ENCODE peak calls at places on chromosomes 16 and 17, in five cellular contexts. O, M, P, Z and Y are unnamed samples.

GRCh38 chr17:81710514-81711308 is 1.4 kb upstream of the SLC25A10 start:
- DNase-seq in Z (no peak), M (peak; percentile 88), O (no peak), P (no peak), Y (no peak)

GRCh38 chr17:64920419-64921172 is 1.3 kb upstream of the LRRC37A3 start:
- DNase-seq in Z (peak; percentile 24), M (no peak), O (no peak), P (no peak), Y (no peak)

GRCh38 chr16:73753931-73754330 is 542.7 kb upstream of the PSMD7 start:
- DNase-seq in O (no peak), P (no peak), M (no peak), Z (no peak), Y (no peak)

GRCh38 chr16:88303890-88304819 is 78.6 kb upstream of the ZNF469 start:
- DNase-seq in M (no peak), O (no peak), Z (no peak), P (peak; percentile 92), Y (peak; percentile 94)

GRCh38 chr17:74558882-74559519 is 8.3 kb downstream of the CD300H start:
- DNase-seq in P (no peak), Z (no peak), M (no peak), O (no peak), Y (no peak)

GRCh38 chr16:82675300-82675699 is 48.5 kb downstream of the CDH13 start:
- DNase-seq in M (no peak), Z (no peak), P (peak; percentile 81), O (no peak), Y (no peak)

GRCh38 chr17:76893623-76894358 is 25.6 kb downstream of the MGAT5B start:
- DNase-seq in Z (no peak), O (no peak), M (no peak), P (no peak), Y (no peak)

GRCh38 chr17:40190197-40191021 is 13.1 kb downstream of the RAPGEFL1 start:
- DNase-seq in O (no peak), Z (peak; percentile 70), M (no peak), P (no peak), Y (no peak)

GRCh38 chr17:50470451-50470850 is 1.8 kb upstream of the CHAD start:
- DNase-seq in Z (no peak), O (no peak), M (no peak), P (no peak), Y (no peak)

GRCh38 chr16:86534779-86535605 is 20.0 kb downstream of the MTHFSD start:
- DNase-seq in Z (no peak), O (no peak), M (no peak), P (no peak), Y (no peak)

DNA sequence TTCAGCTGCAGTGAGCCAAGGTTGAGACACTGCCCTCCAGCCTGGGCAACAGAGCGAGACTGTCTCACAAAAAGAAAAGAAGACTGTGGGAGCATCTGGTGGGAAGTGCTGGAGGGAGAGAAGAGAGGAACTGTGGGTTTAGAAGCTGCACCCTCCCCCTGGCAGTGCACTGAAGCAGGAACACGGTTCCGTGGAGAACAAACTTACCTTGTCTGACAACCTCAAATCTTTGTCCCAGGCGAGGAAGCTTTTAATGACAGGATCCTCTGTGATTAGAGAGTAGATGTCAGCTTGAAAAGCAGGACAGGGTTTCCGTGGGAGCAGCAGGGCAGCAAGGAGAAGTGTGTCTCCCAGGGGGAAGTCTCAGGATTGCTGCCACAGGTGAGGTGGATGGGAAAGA is 22.7 kb downstream of the PRR11 start:
- DNase-seq in Z (no peak), P (no peak), M (no peak), O (no peak), Y (no peak)
- TF ChIP-seq CTCF in Z (no peak), P (no peak), M (no peak), O (no peak), Y (no peak)

GRCh38 chr17:75877752-75878173 is 618 bp downstream of the TRIM47 start:
- DNase-seq in P (no peak), M (no peak), Z (peak; percentile 86), O (peak; percentile 75), Y (no peak)
- H3K4me3 ChIP-seq in P (peak overlapping the region; percentile 57), M (no peak overlapping the region), Z (peak overlapping the region; percentile 85), O (peak overlapping the region; percentile 86), Y (peak overlapping the region; percentile 52)

GRCh38 chr16:56610017-56610608 is 1.7 kb downstream of the MT2A start:
- DNase-seq in Z (peak; percentile 75), O (no peak), M (no peak), P (peak; percentile 78), Y (peak; percentile 85)
- TF ChIP-seq CTCF in Z (no peak), O (no peak), M (no peak), P (no peak), Y (no peak)

GRCh38 chr17:45225051-45225700 is 3.5 kb downstream of the FMNL1 start:
- DNase-seq in M (peak; percentile 58), P (no peak), Z (peak; percentile 20), O (no peak), Y (no peak)
- H3K4me3 ChIP-seq in M (peak overlapping the region; percentile 80), P (no peak overlapping the region), Z (no peak overlapping the region), O (peak overlapping the region; percentile 10), Y (no peak overlapping the region)

GRCh38 chr16:22813946-22814325 is at the start of gene HS3ST2:
- DNase-seq in P (no peak), Z (no peak), O (peak; percentile 35), M (no peak), Y (no peak)

GRCh38 chr16:22815863-22816262 is 1.9 kb downstream of the HS3ST2 start:
- DNase-seq in Z (no peak), P (no peak), M (no peak), O (no peak), Y (no peak)

GRCh38 chr16:22816475-22816874 is 2.5 kb downstream of the HS3ST2 start:
- DNase-seq in O (no peak), Z (peak; percentile 43), M (no peak), P (no peak), Y (no peak)

GRCh38 chr16:22814330-22815105 is 556 bp downstream of the HS3ST2 start:
- DNase-seq in P (no peak), O (no peak), Z (no peak), M (no peak), Y (no peak)

GRCh38 chr16:22813223-22813945 is 578 bp upstream of the HS3ST2 start:
- DNase-seq in Z (no peak), P (no peak), M (peak; percentile 24), O (peak; percentile 42), Y (no peak)
- TF ChIP-seq CTCF in Z (peak; percentile 5), P (peak; percentile 87), M (peak; percentile 68), O (peak; percentile 67), Y (peak; percentile 94)

GRCh38 chr17:1643999-1644492 is 1.5 kb downstream of the SCARF1 start:
- DNase-seq in P (no peak), Z (no peak), M (no peak), O (no peak), Y (no peak)
- H3K4me3 ChIP-seq in P (no peak overlapping the region), Z (peak overlapping the region; percentile 88), M (no peak overlapping the region), O (peak overlapping the region; percentile 69), Y (no peak overlapping the region)